ENCODE peak calls at places on chromosomes 7 and 10, in eight cellular contexts. M is AG04450, S is tibial artery, U is aorta, V is neuronal stem cell, Q is left ventricle myocardium inferior, F is mammary epithelial cell, W is adrenal gland. A is an unnamed sample.

GRCh38 chr7:91541641-91542040 is 277.4 kb downstream of the FZD1 start:
- DNase-seq in Q (no peak), S (no peak), M (no peak), W (no peak), U (no peak), V (no peak), F (no peak), A (no peak)

GRCh38 chr7:1717095-1717483 is 47.0 kb downstream of the ELFN1 start:
- DNase-seq in S (no peak), V (no peak), M (no peak), Q (no peak), U (no peak), W (no peak), F (no peak), A (no peak)

GRCh38 chr10:6516277-6516676 is 63.8 kb downstream of the PRKCQ start:
- DNase-seq in U (no peak), V (no peak), F (no peak), M (no peak), S (no peak), W (no peak), Q (no peak), A (no peak)

GRCh38 chr7:76505168-76506080 is 4.9 kb upstream of the UPK3B start:
- DNase-seq in U (no peak), V (no peak), Q (no peak), W (no peak), F (no peak), M (no peak), S (peak; percentile 59), A (no peak)

GRCh38 chr7:32809347-32809746 is 82.2 kb downstream of the KBTBD2 start:
- DNase-seq in Q (no peak), V (no peak), U (no peak), W (no peak), M (no peak), F (no peak), S (no peak), A (no peak)

GRCh38 chr7:66125052-66125694 is 10.5 kb downstream of the CRCP start:
- DNase-seq in F (no peak), W (no peak), V (no peak), S (no peak), U (no peak), M (no peak), Q (no peak), A (no peak)

GRCh38 chr7:37987732-37988131 is 67.3 kb downstream of the EPDR1 start:
- DNase-seq in M (no peak), S (no peak), Q (no peak), W (no peak), F (peak; percentile 58), U (no peak), V (no peak), A (no peak)

GRCh38 chr10:30607814-30608213 is 21.7 kb downstream of the LYZL2 start:
- DNase-seq in M (no peak), V (no peak), Q (no peak), F (no peak), S (no peak), W (no peak), U (no peak), A (no peak)

GRCh38 chr10:26586211-26586610 is 111.3 kb upstream of the PDSS1 start:
- DNase-seq in W (no peak), U (no peak), S (no peak), V (no peak), Q (no peak), M (no peak), F (no peak), A (no peak)

GRCh38 chr10:58512470-58513188 is at the start of gene BICC1:
- DNase-seq in V (peak; percentile 48), W (peak; percentile 28), U (peak; percentile 62), F (peak; percentile 46), S (peak; percentile 75), M (no peak), Q (peak; percentile 42), A (peak; percentile 57)

GRCh38 chr10:104824378-104825006 is 183.4 kb downstream of the SORCS3 start:
- DNase-seq in F (peak; percentile 39), S (no peak), M (no peak), Q (peak; percentile 17), W (peak; percentile 40), V (peak; percentile 60), U (peak; percentile 46), A (peak; percentile 12)

GRCh38 chr10:15150563-15150962 is 17.9 kb downstream of the NMT2 start:
- DNase-seq in W (no peak), F (no peak), U (no peak), V (no peak), S (no peak), Q (no peak), M (no peak), A (no peak)

GRCh38 chr7:91356915-91357314 is 92.7 kb downstream of the FZD1 start:
- DNase-seq in V (no peak), W (no peak), M (no peak), Q (no peak), F (no peak), U (no peak), S (no peak), A (no peak)

GRCh38 chr7:96998765-96999164 is 6.6 kb upstream of the DLX6 start:
- DNase-seq in M (no peak), F (no peak), V (peak; percentile 40), W (no peak), S (no peak), Q (no peak), U (no peak), A (no peak)

GRCh38 chr10:70969188-70969587 is 80.8 kb upstream of the PCBD1 start:
- DNase-seq in W (no peak), Q (no peak), S (no peak), U (no peak), F (no peak), V (no peak), M (no peak), A (no peak)

GRCh38 chr7:46745700-46746090 is 824.6 kb upstream of the IGFBP3 start:
- DNase-seq in W (no peak), Q (no peak), V (no peak), U (no peak), S (no peak), F (no peak), M (no peak), A (peak; percentile 13)

GRCh38 chr10:130412317-130412716 is 276.1 kb downstream of the GLRX3 start:
- DNase-seq in U (no peak), V (no peak), S (no peak), Q (no peak), F (no peak), W (no peak), M (no peak), A (no peak)

GRCh38 chr7:877312-878232 is 1.2 kb downstream of the GET4 start:
- DNase-seq in Q (no peak), M (no peak), F (peak; percentile 16), V (no peak), W (peak; percentile 66), U (peak; percentile 54), S (no peak), A (no peak)

GRCh38 chr7:67598469-67598868 is 601.8 kb downstream of the TYW1 start:
- DNase-seq in M (no peak), F (no peak), V (no peak), W (no peak), S (no peak), Q (no peak), U (no peak), A (no peak)

GRCh38 chr10:22435650-22436049 is 90.4 kb downstream of the SPAG6 start:
- DNase-seq in F (no peak), M (no peak), V (no peak), Q (no peak), W (no peak), U (peak; percentile 50), S (no peak), A (no peak)
- H3K27me3 ChIP-seq in F (no peaks in the 10 kb centered on the region), M (no peaks in the 10 kb centered on the region), V (no peaks in the 10 kb centered on the region), Q (peaks cover 5% of the 10 kb centered on the region), W (no peaks in the 10 kb centered on the region), U (no peaks in the 10 kb centered on the region), S (no peaks in the 10 kb centered on the region), A (no peaks in the 10 kb centered on the region)

GRCh38 chr10:75709245-75709644 is 277.8 kb downstream of the LRMDA start:
- DNase-seq in S (no peak), V (no peak), Q (no peak), U (no peak), F (no peak), W (no peak), M (no peak), A (no peak)

GRCh38 chr10:75709830-75710229 is 278.4 kb downstream of the LRMDA start:
- DNase-seq in M (no peak), U (no peak), Q (no peak), V (no peak), W (no peak), S (no peak), F (no peak), A (no peak)

GRCh38 chr10:75705426-75705825 is 274.0 kb downstream of the LRMDA start:
- DNase-seq in M (no peak), V (no peak), U (no peak), S (no peak), Q (no peak), W (no peak), F (no peak), A (no peak)

GRCh38 chr10:75707080-75707840 is 275.8 kb downstream of the LRMDA start:
- DNase-seq in U (no peak), F (no peak), W (no peak), Q (no peak), S (no peak), M (no peak), V (no peak), A (no peak)

DNA sequence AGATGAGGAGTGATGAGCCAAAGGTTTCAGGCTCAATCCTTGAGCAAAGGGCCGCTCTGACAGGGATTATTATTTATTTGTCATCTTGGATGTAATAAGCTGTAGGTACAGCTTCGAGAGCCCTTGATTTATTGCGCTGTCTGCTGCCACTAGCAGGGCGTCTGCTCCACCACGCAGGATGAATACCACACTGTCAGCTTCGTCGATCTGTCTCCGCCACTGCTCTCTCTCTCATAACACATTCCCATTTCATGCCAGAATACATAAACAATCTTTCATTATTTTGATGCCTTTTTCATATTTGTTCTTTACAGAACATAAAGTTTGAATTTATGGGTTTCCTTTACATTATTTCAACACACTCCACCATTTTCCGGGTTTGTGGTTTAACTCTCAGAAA is 276.6 kb downstream of the LRMDA start:
- DNase-seq in W (no peak), U (no peak), V (no peak), S (no peak), F (no peak), M (no peak), Q (no peak), A (no peak)
- H3K4me3 ChIP-seq in W (no peak overlapping the region), U (no peak overlapping the region), V (no peak overlapping the region), S (no peak overlapping the region), F (no peak overlapping the region), M (no peak overlapping the region), Q (no peak overlapping the region), A (no peak overlapping the region)

DNA sequence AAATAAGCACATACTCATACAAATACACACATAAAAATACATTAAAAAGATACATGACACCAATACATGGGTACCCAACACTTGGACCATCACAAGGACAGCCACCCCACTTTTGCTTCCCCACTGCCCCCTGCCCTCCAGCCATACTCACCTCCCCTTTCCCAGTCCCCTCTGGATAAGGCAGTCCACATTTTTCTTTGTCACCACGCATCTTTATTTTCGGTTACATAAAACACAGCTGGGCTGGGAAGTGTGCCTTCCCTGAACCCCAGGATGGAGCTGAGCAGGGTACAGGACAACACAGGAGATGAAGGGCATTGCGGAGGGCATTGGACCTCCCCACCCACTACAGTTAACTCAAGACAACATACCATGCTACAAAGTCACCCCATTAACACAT is 1.1 kb upstream of the HOXA3 start:
- DNase-seq in V (no peak), S (no peak), U (no peak), Q (no peak), F (no peak), M (no peak), W (no peak), A (no peak)
- H3K27me3 ChIP-seq in V (peaks cover 98% of the 10 kb centered on the region), S (no peaks in the 10 kb centered on the region), U (no peaks in the 10 kb centered on the region), Q (peaks cover 100% of the 10 kb centered on the region), F (no peaks in the 10 kb centered on the region), M (peaks cover 6% of the 10 kb centered on the region), W (no peaks in the 10 kb centered on the region), A (no peaks in the 10 kb centered on the region)

GRCh38 chr7:13017881-13018280 is 330.4 kb downstream of the ARL4A start:
- DNase-seq in S (no peak), Q (no peak), V (no peak), M (no peak), F (peak; percentile 32), W (no peak), U (no peak), A (no peak)
- H3K4me3 ChIP-seq in S (no peak overlapping the region), Q (no peak overlapping the region), V (peak overlapping the region; percentile 10), M (peak overlapping the region; percentile 36), F (peak overlapping the region; percentile 0), W (no peak overlapping the region), U (no peak overlapping the region), A (peak overlapping the region; percentile 1)